ENCODE peak calls at places on chromosome 20, in four cellular contexts. N is cardiac muscle cell, Z is HCT116, Y is heart left ventricle. Q is an unnamed sample.

GRCh38 chr20:58550661-58551060 is 35.5 kb upstream of the APCDD1L start:
- DNase-seq in N (no peak), Z (no peak), Y (no peak), Q (no peak)

GRCh38 chr20:19453781-19454310 is 241.4 kb downstream of the SLC24A3 start:
- DNase-seq in N (no peak), Z (no peak), Y (no peak), Q (no peak)

GRCh38 chr20:17835240-17835940 is 133.2 kb downstream of the SNX5 start:
- DNase-seq in N (no peak), Z (peak; percentile 55), Y (no peak), Q (no peak)

GRCh38 chr20:57698191-57698866 is 11.5 kb downstream of the PMEPA1 start:
- DNase-seq in N (no peak), Z (peak; percentile 94), Y (no peak), Q (no peak)

GRCh38 chr20:56636701-56637100 is 7.6 kb downstream of the TFAP2C start:
- DNase-seq in N (no peak), Z (no peak), Y (no peak), Q (no peak)

GRCh38 chr20:13089950-13090469 is 81.2 kb downstream of the SPTLC3 start:
- DNase-seq in N (no peak), Z (no peak), Y (no peak), Q (no peak)

GRCh38 chr20:58741384-58741783 is 48.8 kb downstream of the NPEPL1 start:
- DNase-seq in N (no peak), Z (no peak), Y (no peak), Q (peak; percentile 22)

GRCh38 chr20:45354423-45355208 is 6.4 kb upstream of the SDC4 start:
- DNase-seq in N (no peak), Z (no peak), Y (no peak), Q (no peak)

GRCh38 chr20:14521436-14521835 is 184.0 kb upstream of the FLRT3 start:
- DNase-seq in N (no peak), Z (no peak), Y (no peak), Q (no peak)

GRCh38 chr20:37516697-37517370 is 4.2 kb upstream of the NNAT start:
- DNase-seq in N (no peak), Z (no peak), Y (no peak), Q (no peak)

GRCh38 chr20:44835661-44836221 is 25.4 kb upstream of the RIMS4 start:
- DNase-seq in N (no peak), Z (no peak), Y (no peak), Q (no peak)

GRCh38 chr20:57883761-57884160 is 173.9 kb upstream of the PMEPA1 start:
- DNase-seq in N (no peak), Z (no peak), Y (no peak), Q (no peak)

GRCh38 chr20:57094171-57094891 is 172.1 kb downstream of the BMP7 start:
- DNase-seq in N (no peak), Z (no peak), Y (no peak), Q (no peak)

GRCh38 chr20:21514553-21515251 is 838 bp upstream of the NKX2-2 start:
- DNase-seq in N (no peak), Z (no peak), Y (no peak), Q (no peak)

DNA sequence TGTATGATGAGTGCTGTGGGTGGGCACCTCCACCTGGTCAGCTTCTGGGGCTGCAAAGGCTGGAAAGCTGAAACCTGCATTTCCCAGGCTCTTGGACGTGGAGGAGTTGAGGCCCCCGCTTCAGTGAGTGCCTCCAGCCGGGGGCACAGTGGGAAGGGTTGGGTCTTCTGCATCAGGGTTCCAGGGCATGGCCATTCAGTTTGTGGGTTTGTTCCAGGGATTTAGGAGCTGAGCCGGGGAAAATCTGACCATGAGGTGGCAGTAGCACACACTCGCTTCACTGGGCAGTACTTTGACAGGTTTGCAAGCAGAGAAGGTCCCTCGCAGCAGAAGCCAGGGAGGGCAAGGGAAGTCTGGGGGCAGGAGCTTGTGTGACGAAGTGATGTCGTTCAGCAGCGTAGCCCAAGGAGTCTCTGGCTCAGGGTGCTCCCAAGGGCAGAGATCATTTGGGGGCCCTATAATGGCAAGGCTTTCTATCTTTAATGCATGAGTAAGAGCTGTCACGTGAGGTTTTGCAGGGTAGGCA is 69.5 kb upstream of the SULF2 start:
- DNase-seq in N (peak; percentile 16), Z (peak; percentile 58), Y (no peak), Q (no peak)
- TF ChIP-seq CTCF in N (peak; percentile 61), Z (peak; percentile 60), Y (peak; percentile 39), Q (no peak)

GRCh38 chr20:35791097-35791496 is 19.3 kb downstream of the PHF20 start:
- DNase-seq in N (no peak), Z (no peak), Y (no peak), Q (no peak)
- H3K27me3 ChIP-seq in N (no peaks in the 10 kb centered on the region), Z (no peaks in the 10 kb centered on the region), Y (no peaks in the 10 kb centered on the region), Q (no peaks in the 10 kb centered on the region)

GRCh38 chr20:62112368-62112767 is 9.9 kb upstream of the LSM14B start:
- DNase-seq in N (no peak), Z (no peak), Y (no peak), Q (no peak)
- H3K9me3 ChIP-seq in N (no peaks in the 10 kb centered on the region), Z (peaks cover 12% of the 10 kb centered on the region), Y (no peaks in the 10 kb centered on the region), Q (peaks cover 3% of the 10 kb centered on the region)

GRCh38 chr20:63230800-63231268 is 4.9 kb upstream of the BIRC7 start:
- DNase-seq in N (peak; percentile 83), Z (no peak), Y (peak; percentile 50), Q (no peak)
- TF ChIP-seq CTCF in N (peak; percentile 80), Z (no peak), Y (peak; percentile 59), Q (no peak)

GRCh38 chr20:33339515-33340058 is 56.6 kb downstream of the BPIFB1 start:
- DNase-seq in N (no peak), Z (no peak), Y (no peak), Q (no peak)

GRCh38 chr20:33337119-33337518 is 54.1 kb downstream of the BPIFB1 start:
- DNase-seq in N (no peak), Z (no peak), Y (no peak), Q (no peak)

GRCh38 chr20:33336375-33336774 is 53.4 kb downstream of the BPIFB1 start:
- DNase-seq in N (no peak), Z (no peak), Y (no peak), Q (no peak)

GRCh38 chr20:33337531-33338165 is 54.6 kb downstream of the BPIFB1 start:
- DNase-seq in N (no peak), Z (no peak), Y (no peak), Q (no peak)

GRCh38 chr20:33338465-33339258 is 55.6 kb downstream of the BPIFB1 start:
- DNase-seq in N (no peak), Z (no peak), Y (no peak), Q (no peak)
- H3K27me3 ChIP-seq in N (no peaks in the 10 kb centered on the region), Z (no peaks in the 10 kb centered on the region), Y (no peaks in the 10 kb centered on the region), Q (no peaks in the 10 kb centered on the region)

GRCh38 chr20:41599699-41600104 is 18.5 kb downstream of the CHD6 start:
- DNase-seq in N (no peak), Z (no peak), Y (no peak), Q (no peak)
- H3K9me3 ChIP-seq in N (peaks cover 6% of the 10 kb centered on the region), Z (peaks cover 26% of the 10 kb centered on the region), Y (peaks cover 3% of the 10 kb centered on the region), Q (peaks cover 13% of the 10 kb centered on the region)

DNA sequence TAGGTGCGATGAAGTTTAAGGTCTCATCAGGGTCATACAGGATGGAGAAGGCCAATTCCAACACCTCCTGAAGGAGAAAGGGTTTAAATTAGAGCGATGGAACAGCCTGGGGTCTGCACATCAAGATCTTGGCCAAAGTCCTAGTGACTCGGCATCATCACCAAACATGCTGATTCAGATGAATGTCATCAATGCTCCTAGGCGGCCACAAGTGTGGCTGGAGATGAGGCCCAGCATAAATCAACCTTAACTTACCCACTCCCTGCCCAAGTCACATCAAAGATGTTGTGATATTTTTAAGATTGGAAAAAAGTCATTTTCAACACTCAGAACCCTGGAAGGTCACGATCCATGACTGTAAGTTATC is 37.5 kb downstream of the ELMO2 start:
- DNase-seq in N (no peak), Z (no peak), Y (no peak), Q (no peak)
- TF ChIP-seq CTCF in N (no peak), Z (no peak), Y (no peak), Q (no peak)

GRCh38 chr20:9583151-9583550 is 68.8 kb downstream of the LAMP5 start:
- DNase-seq in N (no peak), Z (no peak), Y (no peak), Q (no peak)
- H3K27me3 ChIP-seq in N (no peaks in the 10 kb centered on the region), Z (peaks cover 3% of the 10 kb centered on the region), Y (no peaks in the 10 kb centered on the region), Q (no peaks in the 10 kb centered on the region)